ENCODE peak calls at places on chromosomes 11 and 22, in eight cellular contexts. Z, K, C, J, O, A, T and L are unnamed samples.

GRCh38 chr11:106249857-106250256 is 172.4 kb downstream of the AASDHPPT start:
- DNase-seq in A (no peak), T (peak), Z (no peak), J (no peak), C (no peak), O (no peak), K (peak), L (no peak)

GRCh38 chr11:103499710-103500340 is 390.6 kb downstream of the DYNC2H1 start:
- DNase-seq in Z (no peak), A (no peak), O (no peak), K (no peak), J (no peak), T (no peak), C (no peak), L (no peak)

GRCh38 chr11:38305682-38306081 is 1707.6 kb upstream of the RAG2 start:
- DNase-seq in A (no peak), O (no peak), J (no peak), K (peak), Z (no peak), C (no peak), T (peak), L (no peak)

GRCh38 chr11:110463153-110463552 is 33.4 kb downstream of the FDX1 start:
- DNase-seq in O (no peak), A (peak), Z (no peak), T (peak), C (peak), K (peak), J (no peak), L (no peak)

GRCh38 chr11:1765871-1766718 is 2.4 kb upstream of the CTSD start:
- DNase-seq in T (no peak), K (no peak), Z (no peak), A (no peak), C (no peak), O (no peak), J (no peak), L (no peak)

GRCh38 chr11:101128571-101129202 is 926 bp downstream of the PGR start:
- DNase-seq in T (no peak), A (peak), Z (no peak), J (no peak), C (no peak), O (peak), K (no peak), L (no peak)

GRCh38 chr11:19565639-19566038 is 147.0 kb upstream of the NAV2 start:
- DNase-seq in A (no peak), J (no peak), C (no peak), Z (no peak), T (no peak), O (no peak), K (no peak), L (no peak)

GRCh38 chr22:33652596-33652995 is 267.7 kb downstream of the LARGE1 start:
- DNase-seq in T (peak), A (no peak), C (no peak), Z (peak), K (no peak), O (no peak), J (no peak), L (no peak)

GRCh38 chr22:29668681-29669080 is 51.1 kb upstream of the CABP7 start:
- DNase-seq in O (no peak), K (no peak), C (no peak), Z (no peak), T (no peak), A (no peak), J (no peak), L (no peak)

GRCh38 chr11:121198491-121198890 is 94.1 kb upstream of the SC5D start:
- DNase-seq in O (no peak), A (no peak), Z (no peak), K (no peak), J (no peak), C (no peak), T (no peak), L (no peak)
- TF ChIP-seq CTCF in O (no peak), A (no peak), Z (no peak), K (no peak), J (no peak), C (no peak), T (no peak), L (no peak)

GRCh38 chr22:39292002-39292401 is 27.4 kb downstream of the RPL3 start:
- DNase-seq in J (no peak), O (no peak), Z (no peak), T (peak), A (no peak), C (peak), K (no peak), L (no peak)

GRCh38 chr22:39292561-39293074 is 26.8 kb downstream of the RPL3 start:
- DNase-seq in C (peak), O (no peak), J (no peak), A (peak), Z (peak), T (peak), K (peak), L (peak)

GRCh38 chr22:39290248-39290720 is 29.1 kb downstream of the RPL3 start:
- DNase-seq in Z (no peak), O (no peak), J (no peak), C (peak), T (no peak), A (no peak), K (no peak), L (no peak)

GRCh38 chr22:39290724-39291161 is 28.7 kb downstream of the RPL3 start:
- DNase-seq in A (no peak), C (peak), Z (peak), J (no peak), K (peak), T (peak), O (no peak), L (no peak)

GRCh38 chr22:39291501-39291900 is 27.9 kb downstream of the RPL3 start:
- DNase-seq in A (no peak), K (no peak), J (no peak), T (no peak), C (no peak), O (no peak), Z (no peak), L (no peak)
- TF ChIP-seq CTCF in A (peak), K (no peak), J (no peak), T (no peak), C (peak), O (no peak), Z (peak), L (no peak)

GRCh38 chr11:86798988-86799387 is 1.4 kb upstream of the PRSS23 start:
- DNase-seq in J (no peak), K (peak), A (no peak), O (no peak), C (no peak), T (peak), Z (no peak), L (no peak)
- TF ChIP-seq CTCF in J (no peak), K (peak), A (no peak), O (no peak), C (no peak), T (no peak), Z (no peak), L (no peak)

DNA sequence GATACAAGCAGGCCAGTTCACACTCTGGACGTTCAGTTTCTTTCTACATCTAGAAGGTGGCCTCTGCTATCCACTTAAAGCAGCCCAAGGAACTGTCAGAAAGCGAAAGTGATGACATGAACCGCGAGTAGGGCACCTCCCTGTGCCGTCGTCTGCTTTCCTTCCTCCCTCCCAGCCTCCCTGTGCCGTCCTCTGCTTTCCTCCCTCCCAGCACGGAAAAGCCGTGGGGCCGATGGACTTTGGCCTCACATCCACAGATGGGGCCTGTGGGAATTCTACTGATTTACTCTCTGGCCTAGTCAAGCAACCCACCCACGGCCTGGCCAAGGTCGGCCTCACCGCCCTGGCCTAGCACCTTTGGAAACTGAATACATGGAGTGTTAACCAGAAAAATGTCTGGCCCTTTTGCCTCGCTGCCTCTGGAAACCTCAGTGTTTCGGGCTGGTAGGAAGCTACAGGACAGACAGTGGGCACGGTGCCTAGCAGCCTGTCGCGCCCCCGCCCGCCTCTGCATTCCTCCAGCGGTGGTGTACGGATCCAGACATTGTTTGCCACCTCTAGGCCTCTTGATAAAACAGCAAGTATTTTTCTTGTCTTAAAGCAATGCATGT is 14.2 kb downstream of the PEX26 start:
- DNase-seq in K (peak), O (peak), Z (no peak), A (no peak), C (peak), T (peak), J (peak), L (no peak)
- TF ChIP-seq CTCF in K (no peak), O (no peak), Z (peak), A (no peak), C (no peak), T (peak), J (no peak), L (no peak)

GRCh38 chr11:122020902-122021301 is 95.1 kb downstream of the BLID start:
- DNase-seq in K (no peak), C (no peak), A (no peak), T (no peak), Z (no peak), O (no peak), J (no peak), L (no peak)
- TF ChIP-seq CTCF in K (peak), C (no peak), A (peak), T (peak), Z (peak), O (no peak), J (peak), L (peak)